ENCODE peak calls at places on chromosomes 3 and 15, in seven cellular contexts. X is cardiac fibroblast, P is esophagus muscularis mucosa, D is GM12865, I is spleen, G is omental fat pad, Z is thyroid gland. V is an unnamed sample.

GRCh38 chr15:51931638-51932037 is 39.9 kb downstream of the LEO1 start:
- DNase-seq in X (no peak), P (no peak), D (no peak), I (no peak), G (no peak), Z (no peak), V (no peak)

GRCh38 chr3:67947808-67948508 is 293.5 kb upstream of the SUCLG2 start:
- DNase-seq in X (no peak), P (no peak), D (peak), I (peak), G (no peak), Z (no peak), V (no peak)

GRCh38 chr15:98835889-98836288 is 171.7 kb downstream of the PGPEP1L start:
- DNase-seq in X (no peak), P (no peak), D (no peak), I (no peak), G (no peak), Z (no peak), V (no peak)

GRCh38 chr3:63931290-63931689 is 19.1 kb upstream of the SCAANT1 start:
- DNase-seq in X (no peak), P (no peak), D (no peak), I (no peak), G (no peak), Z (no peak), V (no peak)

GRCh38 chr15:57356636-57357035 is 19.7 kb upstream of the CGNL1 start:
- DNase-seq in X (peak), P (no peak), D (no peak), I (no peak), G (no peak), Z (peak), V (no peak)

GRCh38 chr15:83318861-83319415 is 34.5 kb upstream of the BNC1 start:
- DNase-seq in X (peak), P (peak), D (no peak), I (no peak), G (no peak), Z (no peak), V (no peak)

GRCh38 chr15:67433495-67434099 is 87.3 kb upstream of the C15orf61 start:
- DNase-seq in X (peak), P (no peak), D (peak), I (no peak), G (no peak), Z (peak), V (no peak)

GRCh38 chr15:60901647-60902046 is 327.5 kb downstream of the RORA start:
- DNase-seq in X (no peak), P (no peak), D (peak), I (no peak), G (no peak), Z (no peak), V (no peak)

GRCh38 chr15:80934761-80935221 is 54.8 kb downstream of the MESD start:
- DNase-seq in X (peak), P (no peak), D (no peak), I (peak), G (no peak), Z (peak), V (no peak)

GRCh38 chr3:152071924-152072323 is 196.8 kb upstream of the MBNL1 start:
- DNase-seq in X (peak), P (no peak), D (peak), I (no peak), G (no peak), Z (no peak), V (peak)

GRCh38 chr15:101396484-101397261 is 92.8 kb downstream of the PCSK6 start:
- DNase-seq in X (no peak), P (no peak), D (no peak), I (no peak), G (no peak), Z (no peak), V (no peak)

GRCh38 chr15:45268135-45268534 is 16.1 kb downstream of the SLC28A2 start:
- DNase-seq in X (no peak), P (no peak), D (peak), I (no peak), G (no peak), Z (no peak), V (no peak)

GRCh38 chr3:182618981-182619591 is 174.2 kb upstream of the ATP11B start:
- DNase-seq in X (peak), P (no peak), D (no peak), I (no peak), G (no peak), Z (no peak), V (no peak)

GRCh38 chr3:53258600-53259426 is 3.0 kb upstream of the TKT start:
- DNase-seq in X (no peak), P (no peak), D (no peak), I (no peak), G (no peak), Z (no peak), V (no peak)

GRCh38 chr3:69321301-69321986 is 64.4 kb downstream of the FRMD4B start:
- DNase-seq in X (no peak), P (no peak), D (no peak), I (no peak), G (no peak), Z (no peak), V (no peak)

GRCh38 chr15:41882689-41883483 is 11.0 kb downstream of the SPTBN5 start:
- DNase-seq in X (no peak), P (no peak), D (no peak), I (no peak), G (no peak), Z (peak), V (no peak)

GRCh38 chr3:147656023-147656422 is 246.9 kb downstream of the ZIC1 start:
- DNase-seq in X (peak), P (no peak), D (no peak), I (no peak), G (no peak), Z (no peak), V (no peak)

GRCh38 chr15:59556405-59556804 is 55.2 kb upstream of the GCNT3 start:
- DNase-seq in X (no peak), P (no peak), D (no peak), I (no peak), G (no peak), Z (no peak), V (no peak)

GRCh38 chr15:78620021-78620838 is 566 bp downstream of the CHRNA3 start:
- DNase-seq in X (peak), P (no peak), D (no peak), I (no peak), G (no peak), Z (no peak), V (no peak)

GRCh38 chr3:177055557-177056290 is 141.6 kb downstream of the TBL1XR1 start:
- DNase-seq in X (no peak), P (no peak), D (no peak), I (no peak), G (no peak), Z (no peak), V (no peak)

GRCh38 chr3:39148116-39149058 is 5.0 kb downstream of the CSRNP1 start:
- DNase-seq in X (no peak), P (no peak), D (peak), I (no peak), G (no peak), Z (no peak), V (peak)

GRCh38 chr3:156323466-156323865 is 203.1 kb downstream of the KCNAB1 start:
- DNase-seq in X (peak), P (no peak), D (no peak), I (no peak), G (no peak), Z (no peak), V (no peak)

GRCh38 chr15:24856397-24857093 is 98.2 kb upstream of the SNRPN start:
- DNase-seq in X (peak), P (no peak), D (no peak), I (no peak), G (no peak), Z (no peak), V (no peak)

GRCh38 chr15:71916834-71917233 is 106.5 kb downstream of the NR2E3 start:
- DNase-seq in X (no peak), P (no peak), D (no peak), I (no peak), G (no peak), Z (no peak), V (no peak)

GRCh38 chr15:66775127-66776105 is 73.4 kb downstream of the SMAD6 start:
- DNase-seq in X (peak), P (no peak), D (no peak), I (peak), G (no peak), Z (peak), V (no peak)

GRCh38 chr3:27105904-27106303 is 263.3 kb downstream of the NEK10 start:
- DNase-seq in X (no peak), P (no peak), D (no peak), I (no peak), G (no peak), Z (no peak), V (no peak)

GRCh38 chr3:150744041-150745026 is 18.6 kb downstream of the SIAH2 start:
- DNase-seq in X (no peak), P (no peak), D (no peak), I (no peak), G (no peak), Z (no peak), V (no peak)

GRCh38 chr15:28919679-28920655 is 34.2 kb downstream of the APBA2 start:
- DNase-seq in X (no peak), P (no peak), D (no peak), I (peak), G (no peak), Z (no peak), V (no peak)

GRCh38 chr15:40344631-40345120 is 3.9 kb upstream of the CCDC9B start:
- DNase-seq in X (peak), P (no peak), D (peak), I (peak), G (no peak), Z (peak), V (peak)

GRCh38 chr3:16884084-16884747 is 539 bp upstream of the PLCL2 start:
- DNase-seq in X (peak), P (no peak), D (peak), I (peak), G (no peak), Z (peak), V (peak)

GRCh38 chr3:81643721-81644120 is 117.7 kb downstream of the GBE1 start:
- DNase-seq in X (peak), P (no peak), D (peak), I (no peak), G (no peak), Z (no peak), V (no peak)

GRCh38 chr3:32106929-32107362 is 526 bp downstream of the GPD1L start:
- DNase-seq in X (peak), P (no peak), D (peak), I (no peak), G (no peak), Z (peak), V (no peak)

GRCh38 chr15:68560501-68561113 is 18.2 kb upstream of the CORO2B start:
- DNase-seq in X (no peak), P (no peak), D (no peak), I (peak), G (peak), Z (no peak), V (no peak)

GRCh38 chr3:187919018-187919417 is 173.8 kb upstream of the BCL6 start:
- DNase-seq in X (no peak), P (no peak), D (peak), I (no peak), G (no peak), Z (no peak), V (peak)

GRCh38 chr3:46603461-46604062 is 8.8 kb upstream of the FAM240A start:
- DNase-seq in X (no peak), P (no peak), D (no peak), I (no peak), G (no peak), Z (no peak), V (no peak)

GRCh38 chr3:46604127-46604526 is 8.2 kb upstream of the FAM240A start:
- DNase-seq in X (no peak), P (no peak), D (no peak), I (no peak), G (no peak), Z (no peak), V (no peak)

GRCh38 chr3:46609944-46610722 is 2.2 kb upstream of the FAM240A start:
- DNase-seq in X (no peak), P (peak), D (no peak), I (no peak), G (no peak), Z (no peak), V (no peak)

GRCh38 chr3:46609074-46609735 is 3.1 kb upstream of the FAM240A start:
- DNase-seq in X (no peak), P (peak), D (no peak), I (no peak), G (no peak), Z (no peak), V (no peak)

DNA sequence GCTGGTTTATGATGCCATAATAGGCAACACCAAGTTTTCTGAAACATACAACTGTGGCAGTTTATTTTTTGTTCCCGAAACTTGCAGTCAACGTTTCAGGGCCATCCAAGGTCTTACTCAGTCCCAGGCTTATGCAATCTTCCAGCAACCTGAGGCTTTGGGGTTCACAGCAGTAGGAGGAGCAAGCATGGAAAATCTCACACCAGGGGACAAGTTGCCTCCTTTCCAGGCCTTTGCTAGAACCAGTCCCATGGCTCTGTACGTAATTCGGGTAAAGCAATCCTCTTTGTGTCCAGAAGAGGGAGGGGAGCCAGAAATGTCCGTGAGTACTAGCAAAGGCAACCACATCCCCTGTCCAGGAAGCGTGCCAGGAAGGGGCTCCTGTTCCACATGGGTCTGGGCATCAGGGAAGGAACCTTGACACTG is 4.7 kb upstream of the FAM240A start:
- DNase-seq in X (peak), P (peak), D (peak), I (no peak), G (no peak), Z (no peak), V (no peak)
- TF ChIP-seq CTCF in X (peak), P (no peak), D (peak), I (no peak), G (no peak), Z (no peak), V (no peak)

GRCh38 chr15:77413687-77414349 is 6.1 kb downstream of the PEAK1 start:
- DNase-seq in X (no peak), P (no peak), D (no peak), I (no peak), G (no peak), Z (no peak), V (no peak)

GRCh38 chr15:77409259-77410156 is 10.4 kb downstream of the PEAK1 start:
- DNase-seq in X (peak), P (no peak), D (peak), I (no peak), G (no peak), Z (no peak), V (peak)

GRCh38 chr15:77410701-77411613 is 8.9 kb downstream of the PEAK1 start:
- DNase-seq in X (no peak), P (no peak), D (no peak), I (no peak), G (no peak), Z (no peak), V (no peak)

GRCh38 chr15:77412972-77413371 is 6.9 kb downstream of the PEAK1 start:
- DNase-seq in X (no peak), P (no peak), D (no peak), I (no peak), G (no peak), Z (no peak), V (no peak)

DNA sequence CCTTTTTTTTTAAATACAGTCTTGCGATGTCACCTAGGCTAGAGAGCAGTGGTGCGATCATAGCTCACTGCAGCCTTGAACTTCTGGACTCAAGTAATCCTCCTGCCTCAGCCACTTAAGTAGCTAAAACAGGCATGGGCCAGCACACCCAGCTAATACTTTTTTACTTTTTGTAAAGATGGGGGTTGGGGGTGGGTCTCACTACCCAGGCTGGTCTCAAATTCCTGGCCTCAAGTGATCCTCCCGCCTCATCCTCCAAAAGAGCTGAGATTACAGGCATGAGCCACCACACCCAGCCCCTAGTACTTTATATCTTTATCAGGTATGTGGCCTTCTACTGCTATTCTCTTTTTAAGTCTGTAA is 8.3 kb downstream of the PEAK1 start:
- DNase-seq in X (no peak), P (no peak), D (no peak), I (no peak), G (no peak), Z (no peak), V (no peak)
- TF ChIP-seq CTCF in X (no peak), P (no peak), D (no peak), I (no peak), G (no peak), Z (no peak), V (no peak)

GRCh38 chr15:76217029-76217866 is 94.0 kb downstream of the ETFA start:
- DNase-seq in X (peak), P (peak), D (no peak), I (no peak), G (no peak), Z (no peak), V (no peak)
- TF ChIP-seq CTCF in X (no peak), P (no peak), D (no peak), I (no peak), G (no peak), Z (no peak), V (no peak)

GRCh38 chr3:194985031-194985578 is 285.9 kb downstream of the XXYLT1 start:
- DNase-seq in X (peak), P (no peak), D (no peak), I (peak), G (no peak), Z (peak), V (no peak)
- TF ChIP-seq CTCF in X (peak), P (peak), D (no peak), I (no peak), G (no peak), Z (no peak), V (no peak)

GRCh38 chr3:172177803-172178316 is 138.5 kb downstream of the FNDC3B start:
- DNase-seq in X (no peak), P (no peak), D (no peak), I (no peak), G (no peak), Z (no peak), V (no peak)
- TF ChIP-seq CTCF in X (no peak), P (no peak), D (no peak), I (no peak), G (no peak), Z (no peak), V (no peak)

DNA sequence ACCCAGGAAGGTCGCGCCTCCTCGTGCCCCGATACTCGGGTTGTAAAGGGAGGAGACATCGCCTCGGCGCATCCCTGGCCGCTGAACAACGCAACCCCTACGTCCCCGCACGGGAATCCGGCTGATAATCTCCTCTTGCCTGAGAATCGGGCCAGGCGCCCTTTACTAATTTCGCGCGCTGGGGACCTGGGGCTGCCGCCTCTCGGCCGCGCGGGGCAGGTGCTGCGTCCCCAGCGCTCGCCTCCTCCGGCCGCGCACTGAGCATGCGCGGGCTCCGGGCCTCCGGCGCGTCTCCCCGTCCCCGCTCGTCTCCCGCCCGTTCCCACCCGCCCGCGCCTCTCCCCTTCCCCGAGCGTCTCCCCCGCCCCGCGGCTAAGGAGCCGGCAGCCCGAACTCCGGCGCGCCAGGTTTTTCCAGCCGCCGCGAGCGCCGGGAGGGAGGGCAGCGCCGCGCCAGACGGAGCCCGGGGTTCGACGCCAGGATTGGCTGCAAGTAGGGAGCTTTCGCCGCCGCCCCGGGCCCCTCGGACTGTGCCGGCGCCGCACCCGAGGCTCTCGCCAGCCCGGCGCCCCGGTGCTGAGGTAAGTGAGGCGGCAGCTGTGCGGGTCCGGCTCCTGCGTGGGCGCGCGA is at the start of gene CNTN4:
- DNase-seq in X (peak), P (no peak), D (peak), I (no peak), G (no peak), Z (peak), V (peak)
- TF ChIP-seq CTCF in X (no peak), P (no peak), D (no peak), I (no peak), G (no peak), Z (no peak), V (no peak)

DNA sequence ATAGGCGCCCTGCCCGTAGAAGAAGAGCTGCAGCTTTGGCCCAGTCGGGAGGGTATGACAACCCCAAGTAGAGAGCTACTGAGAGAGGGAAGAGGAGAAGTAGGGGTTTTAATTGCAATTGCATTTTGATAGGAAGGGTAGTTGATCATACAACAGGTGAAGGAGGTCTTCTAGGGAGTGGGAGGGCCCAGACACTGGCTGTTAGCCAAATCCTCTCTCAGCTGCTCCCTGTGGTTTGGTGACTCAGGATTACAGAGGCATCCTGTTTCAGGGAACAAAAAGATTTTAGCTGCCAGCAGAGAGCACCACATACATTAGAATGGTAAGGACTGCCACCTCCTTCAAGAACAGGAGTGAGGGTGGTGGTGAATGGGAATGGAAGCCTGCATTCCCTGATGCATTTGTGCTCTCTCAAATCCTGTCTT is 408.9 kb upstream of the THBS1 start:
- DNase-seq in X (peak), P (no peak), D (peak), I (no peak), G (no peak), Z (peak), V (no peak)
- TF ChIP-seq CTCF in X (peak), P (peak), D (peak), I (no peak), G (no peak), Z (no peak), V (no peak)

GRCh38 chr3:101779047-101779807 is at the start of gene NXPE3:
- DNase-seq in X (peak), P (peak), D (peak), I (peak), G (peak), Z (peak), V (peak)
- TF ChIP-seq CTCF in X (no peak), P (no peak), D (no peak), I (no peak), G (no peak), Z (no peak), V (no peak)

DNA sequence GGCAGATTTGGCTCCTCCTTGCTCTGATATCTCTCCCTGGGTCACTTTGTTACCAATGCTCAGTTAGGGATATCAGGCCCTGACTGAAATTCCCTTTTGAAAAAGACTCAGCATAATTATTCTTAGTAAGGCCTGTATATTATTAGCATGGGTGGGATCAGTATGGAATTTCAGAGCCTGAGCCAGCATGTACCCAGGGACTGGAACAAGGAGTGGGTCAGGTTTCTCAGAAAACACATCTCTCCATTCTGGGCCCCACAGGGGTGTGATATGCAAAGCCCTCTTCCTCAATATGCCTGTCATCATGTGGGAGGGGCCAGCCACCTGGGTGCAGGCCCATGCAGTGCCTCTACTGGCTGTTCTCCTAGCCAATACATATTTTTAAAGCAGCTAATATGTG is 423.2 kb downstream of the EPHB1 start:
- DNase-seq in X (no peak), P (peak), D (no peak), I (no peak), G (no peak), Z (no peak), V (no peak)
- TF ChIP-seq CTCF in X (no peak), P (no peak), D (no peak), I (no peak), G (no peak), Z (no peak), V (no peak)

GRCh38 chr15:99981223-99981647 is 248.0 kb upstream of the LYSMD4 start:
- DNase-seq in X (no peak), P (no peak), D (no peak), I (no peak), G (no peak), Z (no peak), V (no peak)
- TF ChIP-seq CTCF in X (no peak), P (no peak), D (no peak), I (no peak), G (no peak), Z (no peak), V (no peak)

V was measured in B cell.